ENCODE peak calls at places on chromosomes 12 and 14, in eight cellular contexts. U is BE2C; W is fibroblast of pulmonary artery; D is lower leg skin; J is AG09309; S is CD8-positive, alpha-beta memory T cell; Z is right lobe of liver; X is coronary artery. C is an unnamed sample.
A peak's percentile ranks its signal among the peaks of the same experiment; 100 is the strongest.

GRCh38 chr12:6020930-6021329 is 75.9 kb upstream of the ANO2 start:
- DNase-seq in U (no peak), W (no peak), D (no peak), J (no peak), S (no peak), Z (no peak), X (no peak), C (no peak)

GRCh38 chr12:87365423-87365822 is 663.8 kb downstream of the C12orf50 start:
- DNase-seq in U (no peak), W (no peak), D (no peak), J (no peak), S (no peak), Z (no peak), X (no peak), C (no peak)

GRCh38 chr12:16385779-16386646 is 38.6 kb downstream of the MGST1 start:
- DNase-seq in U (peak; percentile 33), W (peak; percentile 87), D (no peak), J (peak; percentile 3), S (no peak), Z (peak; percentile 77), X (no peak), C (peak; percentile 41)

GRCh38 chr12:116662612-116663144 is 75.2 kb downstream of the SPRING1 start:
- DNase-seq in U (peak; percentile 51), W (no peak), D (no peak), J (no peak), S (no peak), Z (peak; percentile 94), X (no peak), C (no peak)

GRCh38 chr12:77232045-77232444 is 166.7 kb upstream of the E2F7 start:
- DNase-seq in U (no peak), W (peak; percentile 53), D (no peak), J (peak; percentile 77), S (no peak), Z (no peak), X (no peak), C (peak; percentile 89)

GRCh38 chr12:108234155-108234554 is 105.0 kb downstream of the CMKLR1 start:
- DNase-seq in U (peak; percentile 59), W (peak; percentile 8), D (no peak), J (peak; percentile 5), S (no peak), Z (no peak), X (no peak), C (no peak)

GRCh38 chr12:43309845-43310405 is 242.1 kb downstream of the ADAMTS20 start:
- DNase-seq in U (no peak), W (no peak), D (no peak), J (no peak), S (no peak), Z (no peak), X (no peak), C (no peak)

GRCh38 chr14:54673193-54674121 is 106.5 kb downstream of the SAMD4A start:
- DNase-seq in U (no peak), W (peak; percentile 38), D (peak; percentile 81), J (no peak), S (no peak), Z (no peak), X (no peak), C (no peak)

GRCh38 chr14:68621400-68622365 is 171.2 kb downstream of the ZFP36L1 start:
- DNase-seq in U (no peak), W (peak; percentile 80), D (peak; percentile 74), J (no peak), S (no peak), Z (no peak), X (peak; percentile 82), C (no peak)

GRCh38 chr14:94481468-94482131 is 5.6 kb upstream of the SERPINA9 start:
- DNase-seq in U (no peak), W (peak; percentile 14), D (no peak), J (no peak), S (no peak), Z (peak; percentile 73), X (no peak), C (no peak)

GRCh38 chr14:36515896-36516718 is 3.9 kb downstream of the NKX2-1 start:
- DNase-seq in U (no peak), W (no peak), D (no peak), J (no peak), S (no peak), Z (no peak), X (no peak), C (no peak)

GRCh38 chr12:106114084-106115068 is 24.4 kb downstream of the NUAK1 start:
- DNase-seq in U (no peak), W (peak; percentile 43), D (no peak), J (no peak), S (no peak), Z (no peak), X (no peak), C (no peak)

GRCh38 chr12:117105902-117106301 is 6.7 kb upstream of the TESC start:
- DNase-seq in U (no peak), W (no peak), D (no peak), J (no peak), S (peak; percentile 6), Z (no peak), X (no peak), C (no peak)

GRCh38 chr14:53148612-53149202 is 4.4 kb downstream of the DDHD1 start:
- DNase-seq in U (no peak), W (no peak), D (no peak), J (no peak), S (no peak), Z (no peak), X (no peak), C (no peak)

GRCh38 chr12:48050174-48050573 is 45.9 kb upstream of the COL2A1 start:
- DNase-seq in U (no peak), W (no peak), D (no peak), J (no peak), S (no peak), Z (no peak), X (no peak), C (no peak)

GRCh38 chr14:21852775-21853174 is 179.2 kb upstream of the OR4E1 start:
- DNase-seq in U (no peak), W (no peak), D (no peak), J (no peak), S (no peak), Z (no peak), X (no peak), C (no peak)

GRCh38 chr14:60506462-60506984 is 2.4 kb upstream of the SIX6 start:
- DNase-seq in U (peak; percentile 23), W (no peak), D (no peak), J (no peak), S (no peak), Z (no peak), X (no peak), C (no peak)
- H3K4me3 ChIP-seq in U (no peak overlapping the region), W (no peak overlapping the region), D (no peak overlapping the region), J (no peak overlapping the region), S (no peak overlapping the region), Z (no peak overlapping the region), X (no peak overlapping the region), C (no peak overlapping the region)

GRCh38 chr14:102942069-102942468 is 19.6 kb downstream of the AMN start:
- DNase-seq in U (no peak), W (no peak), D (no peak), J (no peak), S (no peak), Z (no peak), X (no peak), C (no peak)

GRCh38 chr14:102939329-102939728 is 16.9 kb downstream of the AMN start:
- DNase-seq in U (no peak), W (no peak), D (no peak), J (no peak), S (no peak), Z (no peak), X (no peak), C (no peak)

GRCh38 chr14:102939820-102940561 is 17.5 kb downstream of the AMN start:
- DNase-seq in U (no peak), W (no peak), D (no peak), J (no peak), S (no peak), Z (peak; percentile 90), X (no peak), C (no peak)

GRCh38 chr14:102941419-102942011 is 19.1 kb downstream of the AMN start:
- DNase-seq in U (peak; percentile 50), W (no peak), D (no peak), J (no peak), S (no peak), Z (no peak), X (no peak), C (no peak)

GRCh38 chr14:102940729-102941362 is 18.4 kb downstream of the AMN start:
- DNase-seq in U (no peak), W (no peak), D (no peak), J (no peak), S (no peak), Z (no peak), X (no peak), C (no peak)
- H3K4me3 ChIP-seq in U (no peak overlapping the region), W (no peak overlapping the region), D (no peak overlapping the region), J (no peak overlapping the region), S (no peak overlapping the region), Z (no peak overlapping the region), X (no peak overlapping the region), C (no peak overlapping the region)

GRCh38 chr12:26114720-26115406 is 10.0 kb downstream of the BHLHE41 start:
- DNase-seq in U (no peak), W (no peak), D (no peak), J (no peak), S (no peak), Z (no peak), X (no peak), C (no peak)

GRCh38 chr12:26112232-26112631 is 12.6 kb downstream of the BHLHE41 start:
- DNase-seq in U (no peak), W (no peak), D (no peak), J (no peak), S (no peak), Z (no peak), X (no peak), C (no peak)

GRCh38 chr12:26113853-26114719 is 10.8 kb downstream of the BHLHE41 start:
- DNase-seq in U (peak; percentile 86), W (peak; percentile 92), D (peak; percentile 98), J (peak; percentile 57), S (peak; percentile 62), Z (peak; percentile 97), X (peak; percentile 98), C (no peak)

GRCh38 chr12:26112703-26113147 is 12.1 kb downstream of the BHLHE41 start:
- DNase-seq in U (no peak), W (no peak), D (no peak), J (no peak), S (no peak), Z (no peak), X (no peak), C (no peak)

GRCh38 chr12:26113194-26113654 is 11.6 kb downstream of the BHLHE41 start:
- DNase-seq in U (no peak), W (no peak), D (no peak), J (no peak), S (no peak), Z (peak; percentile 59), X (no peak), C (no peak)
- H3K4me3 ChIP-seq in U (no peak overlapping the region), W (no peak overlapping the region), D (no peak overlapping the region), J (no peak overlapping the region), S (no peak overlapping the region), Z (peak overlapping the region; percentile 62), X (peak overlapping the region; percentile 79), C (no peak overlapping the region)

DNA sequence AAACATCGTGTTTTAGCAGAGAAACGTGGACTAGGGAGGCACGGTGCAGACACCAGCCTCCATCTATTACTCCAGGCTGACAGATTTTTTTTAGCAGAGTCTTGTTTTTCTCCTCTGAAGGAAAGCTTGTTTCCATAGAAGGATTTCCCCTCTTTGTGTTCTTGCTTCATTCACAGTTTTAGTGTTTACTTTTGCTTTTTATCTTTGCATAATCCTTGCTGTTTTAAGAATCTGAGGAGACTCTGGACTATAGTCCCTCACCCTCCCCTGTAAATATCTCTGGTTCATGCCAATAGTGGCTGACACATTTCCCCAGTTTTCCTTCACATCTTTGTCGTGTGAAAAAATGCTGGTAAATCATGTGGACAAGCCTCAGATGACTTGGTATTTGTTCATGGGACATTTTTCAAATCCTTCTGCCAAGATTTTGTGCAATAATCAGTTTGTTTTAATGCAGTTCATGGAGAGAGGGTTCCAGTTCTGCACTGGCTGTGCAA is 39.9 kb upstream of the TMCC3 start:
- DNase-seq in U (no peak), W (peak; percentile 78), D (no peak), J (no peak), S (no peak), Z (no peak), X (no peak), C (no peak)
- H3K4me3 ChIP-seq in U (no peak overlapping the region), W (peak overlapping the region; percentile 0), D (no peak overlapping the region), J (no peak overlapping the region), S (no peak overlapping the region), Z (no peak overlapping the region), X (peak overlapping the region; percentile 50), C (no peak overlapping the region)